ENCODE peak calls at places on chromosomes 2 and 18, in five cellular contexts. One of them, this sample, is unnamed.
A peak's percentile ranks its signal among the peaks of the same experiment; 100 is the strongest.

GRCh38 chr18:45860492-45860891 is 35.0 kb downstream of the SIGLEC15 start:
- DNase-seq in tibial artery: no peak
- DNase-seq in GM23338: no peak
- DNase-seq in CD8-positive, alpha-beta memory T cell: no peak
- DNase-seq in endodermal cell: no peak
- DNase-seq in this sample: no peak

GRCh38 chr2:23537991-23538390 is 153.0 kb downstream of the KLHL29 start:
- DNase-seq in tibial artery: no peak
- DNase-seq in GM23338: no peak
- DNase-seq in CD8-positive, alpha-beta memory T cell: no peak
- DNase-seq in endodermal cell: no peak
- DNase-seq in this sample: no peak

GRCh38 chr2:129170570-129170969 is 808.9 kb upstream of the RAB6C start:
- DNase-seq in tibial artery: no peak
- DNase-seq in GM23338: no peak
- DNase-seq in CD8-positive, alpha-beta memory T cell: no peak
- DNase-seq in endodermal cell: no peak
- DNase-seq in this sample: no peak

GRCh38 chr2:226308981-226309380 is 490.6 kb downstream of the IRS1 start:
- DNase-seq in tibial artery: no peak
- DNase-seq in GM23338: no peak
- DNase-seq in CD8-positive, alpha-beta memory T cell: no peak
- DNase-seq in endodermal cell: no peak
- DNase-seq in this sample: no peak

GRCh38 chr2:161107265-161107664 is 53.0 kb upstream of the TANK start:
- DNase-seq in tibial artery: no peak
- DNase-seq in GM23338: no peak
- DNase-seq in CD8-positive, alpha-beta memory T cell: no peak
- DNase-seq in endodermal cell: no peak
- DNase-seq in this sample: no peak

GRCh38 chr18:69401475-69402218 is 959 bp downstream of the DOK6 start:
- DNase-seq in tibial artery: no peak
- DNase-seq in GM23338: peak; percentile 31
- DNase-seq in CD8-positive, alpha-beta memory T cell: no peak
- DNase-seq in endodermal cell: peak; percentile 65
- DNase-seq in this sample: no peak

GRCh38 chr2:60118917-60119316 is 434.5 kb downstream of the BCL11A start:
- DNase-seq in tibial artery: no peak
- DNase-seq in GM23338: no peak
- DNase-seq in CD8-positive, alpha-beta memory T cell: no peak
- DNase-seq in endodermal cell: no peak
- DNase-seq in this sample: no peak

GRCh38 chr2:71008342-71008741 is 13.7 kb upstream of the TEX261 start:
- DNase-seq in tibial artery: no peak
- DNase-seq in GM23338: no peak
- DNase-seq in CD8-positive, alpha-beta memory T cell: no peak
- DNase-seq in endodermal cell: no peak
- DNase-seq in this sample: no peak

GRCh38 chr2:86225581-86225980 is 26.3 kb downstream of the MRPL35 start:
- DNase-seq in tibial artery: peak; percentile 93
- DNase-seq in GM23338: no peak
- DNase-seq in CD8-positive, alpha-beta memory T cell: no peak
- DNase-seq in endodermal cell: no peak
- DNase-seq in this sample: peak; percentile 90

GRCh38 chr2:177726853-177727465 is 334.4 kb downstream of the AGPS start:
- DNase-seq in tibial artery: no peak
- DNase-seq in GM23338: no peak
- DNase-seq in CD8-positive, alpha-beta memory T cell: no peak
- DNase-seq in endodermal cell: no peak
- DNase-seq in this sample: no peak

GRCh38 chr2:101520246-101520645 is 45.3 kb upstream of the RFX8 start:
- DNase-seq in tibial artery: no peak
- DNase-seq in GM23338: no peak
- DNase-seq in CD8-positive, alpha-beta memory T cell: no peak
- DNase-seq in endodermal cell: no peak
- DNase-seq in this sample: no peak

GRCh38 chr2:19932928-19933327 is 31.1 kb upstream of the TTC32 start:
- DNase-seq in tibial artery: no peak
- DNase-seq in GM23338: no peak
- DNase-seq in CD8-positive, alpha-beta memory T cell: no peak
- DNase-seq in endodermal cell: no peak
- DNase-seq in this sample: no peak

GRCh38 chr2:70103531-70104061 is 16.3 kb downstream of the PCBP1 start:
- DNase-seq in tibial artery: peak; percentile 15
- DNase-seq in GM23338: no peak
- DNase-seq in CD8-positive, alpha-beta memory T cell: no peak
- DNase-seq in endodermal cell: no peak
- DNase-seq in this sample: no peak

GRCh38 chr2:160652236-160652635 is 158.6 kb upstream of the RBMS1 start:
- DNase-seq in tibial artery: no peak
- DNase-seq in GM23338: no peak
- DNase-seq in CD8-positive, alpha-beta memory T cell: peak; percentile 67
- DNase-seq in endodermal cell: no peak
- DNase-seq in this sample: peak; percentile 65

GRCh38 chr2:168712053-168712452 is 90.4 kb upstream of the NOSTRIN start:
- DNase-seq in tibial artery: no peak
- DNase-seq in GM23338: peak; percentile 32
- DNase-seq in CD8-positive, alpha-beta memory T cell: no peak
- DNase-seq in endodermal cell: no peak
- DNase-seq in this sample: no peak

GRCh38 chr2:9737053-9737875 is 106.0 kb upstream of the TAF1B start:
- DNase-seq in tibial artery: no peak
- DNase-seq in GM23338: no peak
- DNase-seq in CD8-positive, alpha-beta memory T cell: no peak
- DNase-seq in endodermal cell: no peak
- DNase-seq in this sample: no peak

GRCh38 chr2:9735335-9735734 is 104.5 kb upstream of the YWHAQ start:
- DNase-seq in tibial artery: no peak
- DNase-seq in GM23338: no peak
- DNase-seq in CD8-positive, alpha-beta memory T cell: peak; percentile 58
- DNase-seq in endodermal cell: no peak
- DNase-seq in this sample: no peak

GRCh38 chr2:9734308-9734707 is 103.5 kb upstream of the YWHAQ start:
- DNase-seq in tibial artery: no peak
- DNase-seq in GM23338: no peak
- DNase-seq in CD8-positive, alpha-beta memory T cell: no peak
- DNase-seq in endodermal cell: no peak
- DNase-seq in this sample: no peak

GRCh38 chr2:9738062-9738717 is 105.1 kb upstream of the TAF1B start:
- DNase-seq in tibial artery: no peak
- DNase-seq in GM23338: no peak
- DNase-seq in CD8-positive, alpha-beta memory T cell: no peak
- DNase-seq in endodermal cell: no peak
- DNase-seq in this sample: no peak

DNA sequence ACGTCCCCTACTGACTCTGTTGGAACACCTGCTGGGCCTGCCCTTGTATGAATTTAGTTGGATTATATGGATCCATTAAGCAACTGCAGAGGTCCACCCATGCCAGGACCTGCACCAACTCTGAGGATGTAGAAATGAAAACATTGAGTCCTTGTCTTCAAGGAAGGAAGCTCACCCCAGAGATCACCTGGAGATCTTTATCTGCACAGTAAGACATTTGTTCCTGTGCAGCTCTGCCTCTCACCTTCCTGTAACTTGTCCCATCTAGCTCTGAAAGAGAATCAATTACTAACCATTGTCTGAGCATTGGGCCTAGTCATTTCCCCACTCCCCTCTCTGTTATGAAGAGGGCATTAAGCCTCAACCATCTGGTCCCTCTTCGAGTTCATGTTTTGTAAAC is 105.2 kb upstream of the YWHAQ start:
- DNase-seq in tibial artery: no peak
- DNase-seq in GM23338: no peak
- DNase-seq in CD8-positive, alpha-beta memory T cell: no peak
- DNase-seq in endodermal cell: no peak
- DNase-seq in this sample: no peak
- H3K4me3 ChIP-seq in tibial artery: no peak overlapping the region
- H3K4me3 ChIP-seq in GM23338: no peak overlapping the region
- H3K4me3 ChIP-seq in CD8-positive, alpha-beta memory T cell: no peak overlapping the region
- H3K4me3 ChIP-seq in endodermal cell: no peak overlapping the region
- H3K4me3 ChIP-seq in this sample: no peak overlapping the region

GRCh38 chr2:229775614-229776313 is 61.4 kb upstream of the DNER start:
- DNase-seq in tibial artery: no peak
- DNase-seq in GM23338: no peak
- DNase-seq in CD8-positive, alpha-beta memory T cell: no peak
- DNase-seq in endodermal cell: no peak
- DNase-seq in this sample: no peak
- H3K36me3 ChIP-seq in tibial artery: peaks cover 79% of the 10 kb centered on the region
- H3K36me3 ChIP-seq in GM23338: peaks cover 11% of the 10 kb centered on the region
- H3K36me3 ChIP-seq in CD8-positive, alpha-beta memory T cell: peaks cover 33% of the 10 kb centered on the region
- H3K36me3 ChIP-seq in endodermal cell: peaks cover 93% of the 10 kb centered on the region
- H3K36me3 ChIP-seq in this sample: peaks cover 11% of the 10 kb centered on the region

DNA sequence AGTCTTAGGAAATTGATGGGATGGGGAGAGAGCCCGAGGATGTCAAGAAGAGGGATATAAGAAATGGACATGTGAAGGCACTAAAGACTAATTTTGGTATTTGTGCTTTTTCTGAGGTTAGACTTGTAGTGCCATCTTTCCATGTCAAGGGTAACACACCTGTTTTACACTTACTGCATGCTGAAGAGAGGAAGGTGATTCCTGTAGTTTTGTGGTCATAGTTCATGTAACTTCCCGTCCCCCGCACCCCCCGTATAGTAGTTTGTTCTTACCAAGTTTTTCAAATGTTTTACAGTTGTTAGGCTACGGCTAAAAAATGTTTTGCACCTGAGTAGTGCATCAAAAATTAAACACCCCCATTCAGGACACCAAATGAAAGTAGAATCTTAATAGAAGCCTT is 73.8 kb downstream of the CLIP4 start:
- DNase-seq in tibial artery: no peak
- DNase-seq in GM23338: no peak
- DNase-seq in CD8-positive, alpha-beta memory T cell: peak; percentile 53
- DNase-seq in endodermal cell: no peak
- DNase-seq in this sample: no peak
- H3K27ac ChIP-seq in tibial artery: no peak overlapping the region
- H3K27ac ChIP-seq in GM23338: no peak overlapping the region
- H3K27ac ChIP-seq in CD8-positive, alpha-beta memory T cell: no peak overlapping the region
- H3K27ac ChIP-seq in endodermal cell: no peak overlapping the region
- H3K27ac ChIP-seq in this sample: no peak overlapping the region

DNA sequence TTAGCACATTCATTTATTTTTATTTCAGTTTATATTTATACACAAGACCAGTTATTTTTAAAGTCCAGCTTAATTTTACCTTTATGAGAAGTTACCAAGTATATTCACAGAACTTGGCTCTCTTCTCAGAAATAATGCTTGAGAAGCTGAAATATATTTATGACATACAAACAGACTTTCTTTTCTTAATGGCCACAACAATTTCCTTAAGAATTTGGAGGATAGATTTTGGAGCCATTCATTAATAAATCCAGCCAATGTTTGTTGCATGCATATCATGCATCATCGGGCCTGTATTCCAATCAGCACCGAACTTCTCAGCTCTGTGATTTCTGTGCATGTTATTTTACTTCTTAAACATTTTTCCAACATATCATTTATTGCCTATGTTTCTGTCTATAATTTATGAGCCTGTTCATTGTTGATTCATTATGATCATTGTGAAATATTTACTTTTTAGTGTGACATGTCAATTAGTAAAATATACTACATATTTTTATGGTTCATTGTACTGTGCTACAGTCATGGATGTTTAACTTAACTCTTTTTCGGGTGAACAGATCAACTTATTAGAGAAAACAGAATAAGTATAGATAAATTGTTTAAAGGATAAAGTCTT is 3.5 kb downstream of the GULP1 start:
- DNase-seq in tibial artery: no peak
- DNase-seq in GM23338: no peak
- DNase-seq in CD8-positive, alpha-beta memory T cell: no peak
- DNase-seq in endodermal cell: no peak
- DNase-seq in this sample: no peak
- H3K4me3 ChIP-seq in tibial artery: peak overlapping the region; percentile 83
- H3K4me3 ChIP-seq in GM23338: peak overlapping the region; percentile 82
- H3K4me3 ChIP-seq in CD8-positive, alpha-beta memory T cell: no peak overlapping the region
- H3K4me3 ChIP-seq in endodermal cell: peak overlapping the region; percentile 84
- H3K4me3 ChIP-seq in this sample: no peak overlapping the region

GRCh38 chr18:74261053-74261452 is 30.7 kb downstream of the CYB5A start:
- DNase-seq in tibial artery: no peak
- DNase-seq in GM23338: no peak
- DNase-seq in CD8-positive, alpha-beta memory T cell: no peak
- DNase-seq in endodermal cell: no peak
- DNase-seq in this sample: no peak

GRCh38 chr18:74257083-74257482 is 34.7 kb downstream of the CYB5A start:
- DNase-seq in tibial artery: no peak
- DNase-seq in GM23338: peak; percentile 38
- DNase-seq in CD8-positive, alpha-beta memory T cell: no peak
- DNase-seq in endodermal cell: no peak
- DNase-seq in this sample: no peak

GRCh38 chr18:74255022-74255658 is 36.6 kb downstream of the CYB5A start:
- DNase-seq in tibial artery: no peak
- DNase-seq in GM23338: no peak
- DNase-seq in CD8-positive, alpha-beta memory T cell: no peak
- DNase-seq in endodermal cell: no peak
- DNase-seq in this sample: no peak

GRCh38 chr18:74256190-74256589 is 35.6 kb downstream of the CYB5A start:
- DNase-seq in tibial artery: no peak
- DNase-seq in GM23338: no peak
- DNase-seq in CD8-positive, alpha-beta memory T cell: no peak
- DNase-seq in endodermal cell: peak; percentile 57
- DNase-seq in this sample: no peak

GRCh38 chr18:74259332-74259731 is 32.4 kb downstream of the CYB5A start:
- DNase-seq in tibial artery: no peak
- DNase-seq in GM23338: no peak
- DNase-seq in CD8-positive, alpha-beta memory T cell: no peak
- DNase-seq in endodermal cell: no peak
- DNase-seq in this sample: no peak
- H3K36me3 ChIP-seq in tibial artery: peaks cover 50% of the 10 kb centered on the region
- H3K36me3 ChIP-seq in GM23338: no peaks in the 10 kb centered on the region
- H3K36me3 ChIP-seq in CD8-positive, alpha-beta memory T cell: peaks cover 3% of the 10 kb centered on the region
- H3K36me3 ChIP-seq in endodermal cell: no peaks in the 10 kb centered on the region
- H3K36me3 ChIP-seq in this sample: peaks cover 5% of the 10 kb centered on the region